ENCODE peak calls at places on chromosome 11, in ten cellular contexts. F is ACHN; A is stimulated activated CD4-positive, alpha-beta T cell treated with anti-CD3 and anti-CD28 coated beads, Interleukin-15, amount 100 ng/mL, for 1 hour; R is C1 segment of cervical spinal cord; U is stimulated activated CD8-positive, alpha-beta memory T cell treated with anti-CD3 and anti-CD28 coated beads, Interleukin-4, amount 100 ng/mL, for 4 hours; Z is T-cell; B is astrocyte of the spinal cord; S is NCI-H345; O is K562; Y is cardiac muscle cell. I is an unnamed sample.
A peak's percentile ranks its signal among the peaks of the same experiment; 100 is the strongest.

GRCh38 chr11:2886191-2886894 is 768 bp upstream of the CDKN1C start:
- DNase-seq in F (no peak), A (no peak), R (peak; percentile 55), U (no peak), Z (no peak), B (peak; percentile 17), S (no peak), O (no peak), Y (peak; percentile 85), I (peak; percentile 48)

GRCh38 chr11:63768232-63769043 is at the start of gene ZFTA:
- DNase-seq in F (peak; percentile 50), A (peak; percentile 58), R (no peak), U (no peak), Z (peak; percentile 54), B (peak; percentile 64), S (peak; percentile 63), O (peak; percentile 81), Y (peak; percentile 83), I (peak; percentile 70)

GRCh38 chr11:104526006-104526405 is 362.1 kb upstream of the PDGFD start:
- DNase-seq in F (no peak), A (no peak), R (no peak), U (no peak), Z (no peak), B (no peak), S (no peak), O (no peak), Y (no peak), I (no peak)

GRCh38 chr11:123640677-123641494 is 13.5 kb downstream of the SCN3B start:
- DNase-seq in F (peak; percentile 38), A (peak; percentile 31), R (no peak), U (no peak), Z (peak; percentile 47), B (peak; percentile 25), S (peak; percentile 43), O (peak; percentile 70), Y (peak; percentile 65), I (peak; percentile 55)

GRCh38 chr11:44300881-44301855 is 8.8 kb downstream of the ALX4 start:
- DNase-seq in F (peak; percentile 34), A (no peak), R (no peak), U (no peak), Z (no peak), B (no peak), S (no peak), O (no peak), Y (no peak), I (peak; percentile 70)

GRCh38 chr11:86578727-86579405 is 93.5 kb downstream of the ME3 start:
- DNase-seq in F (no peak), A (no peak), R (no peak), U (no peak), Z (no peak), B (no peak), S (no peak), O (no peak), Y (no peak), I (no peak)

GRCh38 chr11:47724041-47724729 is 9.0 kb upstream of the AGBL2 start:
- DNase-seq in F (peak; percentile 8), A (no peak), R (no peak), U (no peak), Z (no peak), B (peak; percentile 59), S (no peak), O (no peak), Y (no peak), I (peak; percentile 79)

GRCh38 chr11:23903044-23903704 is 593.7 kb upstream of the LUZP2 start:
- DNase-seq in F (peak; percentile 83), A (no peak), R (no peak), U (no peak), Z (no peak), B (peak; percentile 90), S (no peak), O (no peak), Y (no peak), I (peak; percentile 96)

GRCh38 chr11:45335434-45335833 is 49.3 kb upstream of the SYT13 start:
- DNase-seq in F (no peak), A (no peak), R (no peak), U (no peak), Z (no peak), B (no peak), S (no peak), O (no peak), Y (no peak), I (no peak)

GRCh38 chr11:19679952-19680823 is 32.4 kb upstream of the NAV2 start:
- DNase-seq in F (peak; percentile 95), A (no peak), R (peak; percentile 51), U (no peak), Z (no peak), B (peak; percentile 98), S (no peak), O (no peak), Y (peak; percentile 25), I (peak; percentile 97)

GRCh38 chr11:64598106-64598796 is 7.2 kb downstream of the SLC22A12 start:
- DNase-seq in F (no peak), A (no peak), R (no peak), U (no peak), Z (no peak), B (no peak), S (no peak), O (no peak), Y (no peak), I (no peak)

GRCh38 chr11:61828629-61829407 is 718 bp downstream of the FADS2 start:
- DNase-seq in F (no peak), A (peak; percentile 8), R (peak; percentile 44), U (no peak), Z (no peak), B (peak; percentile 27), S (peak; percentile 53), O (no peak), Y (peak; percentile 68), I (peak; percentile 34)

GRCh38 chr11:75689861-75690641 is 21.2 kb upstream of the MAP6 start:
- DNase-seq in F (no peak), A (no peak), R (no peak), U (no peak), Z (no peak), B (no peak), S (no peak), O (no peak), Y (no peak), I (no peak)

GRCh38 chr11:118295834-118296454 is 8.6 kb upstream of the CD3E start:
- DNase-seq in F (peak; percentile 44), A (no peak), R (no peak), U (no peak), Z (peak; percentile 42), B (peak; percentile 6), S (no peak), O (peak; percentile 32), Y (peak; percentile 28), I (peak; percentile 59)

GRCh38 chr11:127632971-127633680 is 632.6 kb upstream of the KIRREL3 start:
- DNase-seq in F (no peak), A (no peak), R (no peak), U (no peak), Z (no peak), B (no peak), S (no peak), O (no peak), Y (no peak), I (peak; percentile 56)

I was measured in cardiac fibroblast.